ENCODE peak calls at places on chromosomes 7 and 10, in four cellular contexts. A is choroid plexus epithelial cell, O is psoas muscle, D is Panc1. G is an unnamed sample.

GRCh38 chr10:57303567-57303966 is 942.5 kb upstream of the ZWINT start:
- DNase-seq in A (no peak), O (no peak), D (no peak), G (no peak)

GRCh38 chr10:101538481-101538880 is 49.6 kb downstream of the POLL start:
- DNase-seq in A (no peak), O (no peak), D (no peak), G (no peak)

GRCh38 chr10:86252573-86252972 is 114.0 kb downstream of the GRID1 start:
- DNase-seq in A (no peak), O (no peak), D (no peak), G (no peak)

GRCh38 chr10:24920907-24921881 is 31.2 kb downstream of the PRTFDC1 start:
- DNase-seq in A (peak; percentile 95), O (peak; percentile 50), D (no peak), G (peak; percentile 96)

GRCh38 chr10:75399461-75400162 is 2.0 kb downstream of the ZNF503 start:
- DNase-seq in A (peak; percentile 81), O (peak; percentile 87), D (no peak), G (peak; percentile 71)

GRCh38 chr10:70934701-70935100 is 46.3 kb upstream of the PCBD1 start:
- DNase-seq in A (no peak), O (no peak), D (no peak), G (no peak)

GRCh38 chr7:144384555-144385245 is 18.8 kb downstream of the NOBOX start:
- DNase-seq in A (peak; percentile 62), O (no peak), D (no peak), G (peak; percentile 16)

GRCh38 chr10:43211030-43211429 is 55.8 kb downstream of the RASGEF1A start:
- DNase-seq in A (peak; percentile 21), O (peak; percentile 1), D (no peak), G (peak; percentile 34)

GRCh38 chr10:54415483-54415882 is 385.5 kb downstream of the PCDH15 start:
- DNase-seq in A (no peak), O (no peak), D (no peak), G (no peak)

GRCh38 chr7:33813331-33813730 is 92.0 kb upstream of the BMPER start:
- DNase-seq in A (peak; percentile 60), O (no peak), D (no peak), G (no peak)

GRCh38 chr10:95474228-95475002 is 86.8 kb downstream of the SORBS1 start:
- DNase-seq in A (peak; percentile 87), O (no peak), D (no peak), G (peak; percentile 59)

GRCh38 chr10:94038024-94038423 is 44.3 kb downstream of the PLCE1 start:
- DNase-seq in A (peak; percentile 38), O (no peak), D (no peak), G (no peak)

GRCh38 chr7:600935-601334 is 81.3 kb upstream of the PDGFA start:
- DNase-seq in A (no peak), O (no peak), D (no peak), G (no peak)

GRCh38 chr10:62037166-62037831 is 135.8 kb downstream of the ARID5B start:
- DNase-seq in A (peak; percentile 88), O (no peak), D (no peak), G (peak; percentile 90)

GRCh38 chr7:47714669-47715607 is 133.0 kb upstream of the TNS3 start:
- DNase-seq in A (no peak), O (no peak), D (no peak), G (no peak)

GRCh38 chr10:123488436-123488835 is 177.7 kb upstream of the GPR26 start:
- DNase-seq in A (no peak), O (no peak), D (no peak), G (no peak)

GRCh38 chr7:129777993-129778769 is 166.7 kb downstream of the NRF1 start:
- DNase-seq in A (no peak), O (no peak), D (no peak), G (no peak)

GRCh38 chr7:107691713-107692112 is 31.1 kb downstream of the SLC26A4 start:
- DNase-seq in A (peak; percentile 86), O (no peak), D (no peak), G (no peak)

GRCh38 chr7:36711256-36711655 is 13.0 kb downstream of the AOAH start:
- DNase-seq in A (no peak), O (no peak), D (no peak), G (no peak)

GRCh38 chr10:52541082-52541481 is 227.0 kb downstream of the DKK1 start:
- DNase-seq in A (peak; percentile 10), O (no peak), D (no peak), G (peak; percentile 68)

GRCh38 chr10:17910144-17910789 is 41.5 kb upstream of the SLC39A12 start:
- DNase-seq in A (peak; percentile 80), O (no peak), D (peak; percentile 13), G (peak; percentile 49)

GRCh38 chr10:124944982-124945381 is 3.1 kb downstream of the ZRANB1 start:
- DNase-seq in A (peak; percentile 76), O (no peak), D (no peak), G (peak; percentile 63)

GRCh38 chr10:28217848-28218247 is 85.0 kb downstream of the MPP7 start:
- DNase-seq in A (peak; percentile 74), O (no peak), D (no peak), G (peak; percentile 78)

GRCh38 chr10:17229717-17229966 is 1.6 kb downstream of the VIM start:
- DNase-seq in A (no peak), O (no peak), D (no peak), G (no peak)

GRCh38 chr7:4610768-4611467 is 71.2 kb upstream of the FOXK1 start:
- DNase-seq in A (peak; percentile 84), O (no peak), D (peak; percentile 63), G (peak; percentile 79)

GRCh38 chr10:69807122-69807521 is 5.4 kb downstream of the COL13A1 start:
- DNase-seq in A (peak; percentile 61), O (no peak), D (no peak), G (peak; percentile 46)

GRCh38 chr7:192035-192649 is at the start of gene FAM20C:
- DNase-seq in A (peak; percentile 93), O (peak; percentile 90), D (no peak), G (peak; percentile 85)

GRCh38 chr10:131841669-131842139 is 59.1 kb upstream of the PPP2R2D start:
- DNase-seq in A (no peak), O (no peak), D (no peak), G (no peak)

GRCh38 chr7:7151285-7151684 is 31.1 kb upstream of the C1GALT1 start:
- DNase-seq in A (no peak), O (no peak), D (no peak), G (no peak)

GRCh38 chr10:55668326-55668922 is 692.6 kb downstream of the ZWINT start:
- DNase-seq in A (no peak), O (no peak), D (no peak), G (no peak)
- TF ChIP-seq CTCF in A (no peak), O (no peak), D (peak; percentile 53), G (no peak)

GRCh38 chr7:99447943-99448342 is 9.2 kb downstream of the CPSF4 start:
- DNase-seq in A (no peak), O (no peak), D (no peak), G (no peak)
- TF ChIP-seq CTCF in A (no peak), O (no peak), D (no peak), G (peak; percentile 41)

GRCh38 chr7:24715661-24716479 is 41.4 kb downstream of the GSDME start:
- DNase-seq in A (peak; percentile 67), O (no peak), D (peak; percentile 25), G (peak; percentile 41)
- TF ChIP-seq CTCF in A (peak; percentile 73), O (peak; percentile 44), D (peak; percentile 80), G (peak; percentile 57)

DNA sequence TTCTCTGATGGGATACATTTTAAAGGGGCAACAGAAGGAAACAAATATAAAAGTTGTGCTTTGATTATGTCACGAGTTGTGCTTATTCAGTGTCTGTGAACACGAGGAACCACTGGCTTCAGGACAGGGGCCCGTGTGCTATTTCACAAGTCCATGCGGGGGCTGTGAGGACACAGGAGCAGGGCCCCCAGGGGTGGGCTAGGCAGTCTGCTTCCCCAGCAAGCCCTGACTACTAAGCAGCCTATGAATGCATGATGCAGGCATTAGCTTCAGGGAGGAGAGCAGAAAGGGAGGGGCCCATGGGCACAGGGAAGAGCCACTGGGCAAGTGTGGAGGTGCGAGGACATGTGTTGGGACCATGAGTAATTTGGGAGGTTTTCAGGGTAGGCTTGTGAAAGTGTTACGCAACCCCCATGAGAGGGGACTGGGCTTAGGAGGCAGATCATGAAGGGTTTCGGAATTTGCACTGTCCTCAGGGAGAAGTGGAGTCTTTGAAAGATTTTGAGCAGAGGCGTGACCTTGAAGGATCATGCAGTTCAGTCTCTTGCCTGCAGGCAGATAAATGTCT is 424.9 kb downstream of the CALN1 start:
- DNase-seq in A (no peak), O (no peak), D (no peak), G (no peak)
- TF ChIP-seq CTCF in A (no peak), O (no peak), D (no peak), G (no peak)